ENCODE peak calls at places on chromosomes 16 and 17, in ten cellular contexts. T is SK-N-SH; M is activated T-cell treated with anti-CD3 and anti-CD28 coated beads, Interleukin-2, amount 50 U/mL, for 4 hours; F is activated T-helper 1 cell treated with anti-CD3 and anti-CD28 coated beads, Interleukin-2, amount 50 U/mL, for 16 hours; S is SHP77; G is C1 segment of cervical spinal cord; D is DMS153; H is activated CD4-positive, alpha-beta T cell treated with anti-CD3 and anti-CD28 coated beads for 24 hours; C is activated CD4-positive, alpha-beta memory T cell treated with anti-CD3 and anti-CD28 coated beads, Interleukin-2, amount 10 ng/mL, durations not matched to agents 7 days and 5 days; X is brain pericyte. N is an unnamed sample.

GRCh38 chr17:51857052-51857593 is 301.4 kb downstream of the CA10 start:
- DNase-seq in H (no peak), T (peak), M (no peak), S (peak), G (peak), X (no peak), D (no peak), F (no peak), C (no peak), N (no peak)

GRCh38 chr17:64025732-64026294 is 5.4 kb upstream of the ICAM2 start:
- DNase-seq in H (peak), S (peak), G (no peak), F (peak), T (peak), D (peak), X (no peak), M (peak), C (peak), N (peak)

GRCh38 chr17:62599964-62600657 is 27.4 kb upstream of the MRC2 start:
- DNase-seq in S (no peak), H (no peak), D (no peak), F (no peak), C (no peak), G (no peak), X (no peak), M (no peak), T (no peak), N (no peak)

GRCh38 chr16:67329901-67330300 is 3.3 kb downstream of the LRRC36 start:
- DNase-seq in T (no peak), H (no peak), M (no peak), G (no peak), F (no peak), S (no peak), D (no peak), X (no peak), C (no peak), N (no peak)

GRCh38 chr16:2814757-2815298 is 2.2 kb upstream of the PRSS21 start:
- DNase-seq in S (no peak), D (no peak), T (no peak), H (no peak), C (no peak), M (no peak), F (no peak), X (no peak), G (no peak), N (no peak)

GRCh38 chr17:2232244-2232638 is 71.3 kb downstream of the SMG6 start:
- DNase-seq in F (no peak), D (no peak), G (no peak), M (no peak), C (no peak), S (no peak), T (no peak), H (no peak), X (no peak), N (no peak)

GRCh38 chr16:81646561-81646960 is 132.5 kb upstream of the PLCG2 start:
- DNase-seq in C (no peak), T (no peak), D (no peak), G (no peak), X (no peak), F (no peak), H (no peak), S (no peak), M (no peak), N (no peak)

GRCh38 chr16:3789375-3790067 is 72.2 kb upstream of the TRAP1 start:
- DNase-seq in C (no peak), F (no peak), H (no peak), S (no peak), X (no peak), M (no peak), T (no peak), D (no peak), G (no peak), N (no peak)

GRCh38 chr17:600576-601301 is 113.9 kb downstream of the VPS53 start:
- DNase-seq in T (no peak), G (no peak), X (no peak), S (no peak), D (no peak), F (no peak), H (no peak), C (no peak), M (no peak), N (no peak)

GRCh38 chr17:81509687-81510523 is 2.7 kb downstream of the ACTG1 start:
- DNase-seq in C (no peak), F (no peak), G (no peak), X (no peak), H (no peak), T (no peak), S (no peak), M (no peak), D (no peak), N (no peak)

GRCh38 chr16:9184354-9184690 is 92.9 kb downstream of the HAPSTR1 start:
- DNase-seq in C (no peak), H (no peak), X (no peak), M (no peak), G (no peak), F (no peak), D (no peak), T (no peak), S (no peak), N (no peak)

GRCh38 chr16:81505011-81505660 is 60.5 kb downstream of the CMIP start:
- DNase-seq in H (no peak), G (no peak), X (no peak), M (no peak), D (no peak), C (no peak), F (no peak), T (peak), S (no peak), N (no peak)

GRCh38 chr16:69107311-69107962 is 2.0 kb downstream of the HAS3 start:
- DNase-seq in D (no peak), T (peak), F (no peak), S (no peak), C (no peak), X (no peak), M (no peak), G (no peak), H (no peak), N (no peak)

GRCh38 chr16:57137043-57137442 is 44.7 kb downstream of the CPNE2 start:
- DNase-seq in F (no peak), M (no peak), C (no peak), S (no peak), H (no peak), X (no peak), T (no peak), D (no peak), G (no peak), N (no peak)

GRCh38 chr16:88394426-88394825 is 11.7 kb downstream of the ZNF469 start:
- DNase-seq in X (no peak), G (no peak), H (no peak), D (no peak), C (no peak), M (no peak), F (no peak), S (no peak), T (no peak), N (no peak)

GRCh38 chr17:7910711-7911110 is 5.4 kb downstream of the RNF227 start:
- DNase-seq in D (no peak), S (no peak), T (no peak), M (no peak), G (no peak), C (no peak), F (no peak), H (no peak), X (no peak), N (no peak)

GRCh38 chr16:24013733-24014645 is 178.2 kb downstream of the PRKCB start:
- DNase-seq in D (peak), C (peak), T (no peak), M (peak), F (no peak), G (peak), S (no peak), H (peak), X (no peak), N (peak)

GRCh38 chr17:82493517-82493840 is 26.1 kb upstream of the FOXK2 start:
- DNase-seq in F (no peak), H (no peak), M (no peak), X (no peak), D (no peak), G (peak), C (no peak), T (no peak), S (no peak), N (no peak)

GRCh38 chr16:88599092-88599733 is 29.0 kb downstream of the ZC3H18 start:
- DNase-seq in X (no peak), H (no peak), G (no peak), C (no peak), D (no peak), F (no peak), S (no peak), T (no peak), M (no peak), N (no peak)

GRCh38 chr16:70158261-70158939 is 15.2 kb upstream of the CLEC18C start:
- DNase-seq in H (no peak), T (peak), S (no peak), C (no peak), M (no peak), G (no peak), X (no peak), F (no peak), D (no peak), N (no peak)

GRCh38 chr17:5203908-5204294 is 12.2 kb upstream of the ZNF594 start:
- DNase-seq in G (no peak), D (no peak), H (no peak), C (no peak), F (no peak), M (no peak), S (no peak), T (no peak), X (no peak), N (no peak)

GRCh38 chr16:56558024-56558747 is 6.7 kb upstream of the MT4 start:
- DNase-seq in H (no peak), M (no peak), D (peak), F (no peak), G (peak), C (no peak), T (peak), X (no peak), S (peak), N (peak)

GRCh38 chr17:83198366-83199341 is 119.2 kb downstream of the METRNL start:
- DNase-seq in S (no peak), G (no peak), T (no peak), F (no peak), D (no peak), C (peak), M (no peak), H (no peak), X (no peak), N (peak)

GRCh38 chr17:17761894-17762781 is 74.6 kb downstream of the SREBF1 start:
- DNase-seq in H (no peak), M (no peak), F (no peak), D (no peak), X (no peak), G (no peak), S (no peak), T (no peak), C (no peak), N (no peak)

GRCh38 chr16:79269211-79269863 is 331.2 kb downstream of the MAF start:
- DNase-seq in C (peak), F (no peak), S (no peak), M (peak), D (no peak), H (peak), X (no peak), T (no peak), G (no peak), N (no peak)

GRCh38 chr16:14125030-14125681 is 54.0 kb downstream of the MRTFB start:
- DNase-seq in M (no peak), C (no peak), D (no peak), F (no peak), S (no peak), G (no peak), X (no peak), T (no peak), H (no peak), N (no peak)

GRCh38 chr17:79028496-79029326 is 4.7 kb downstream of the C1QTNF1 start:
- DNase-seq in C (no peak), F (no peak), D (no peak), X (no peak), T (peak), M (no peak), S (no peak), H (no peak), G (no peak), N (peak)

GRCh38 chr16:82059161-82059982 is 24.3 kb downstream of the HSD17B2 start:
- DNase-seq in D (no peak), H (no peak), T (no peak), G (no peak), X (no peak), M (no peak), C (no peak), F (no peak), S (no peak), N (no peak)

GRCh38 chr16:64615647-64616280 is 506.1 kb downstream of the CDH11 start:
- DNase-seq in S (peak), M (no peak), F (no peak), D (no peak), X (peak), T (no peak), H (no peak), C (no peak), G (no peak), N (peak)

GRCh38 chr17:80026359-80027042 is 9.2 kb downstream of the TBC1D16 start:
- DNase-seq in T (no peak), H (no peak), G (peak), X (no peak), C (no peak), D (peak), F (no peak), M (no peak), S (no peak), N (peak)

GRCh38 chr17:58189436-58190146 is 2.9 kb upstream of the EPX start:
- DNase-seq in G (no peak), D (peak), F (no peak), M (no peak), T (peak), X (no peak), S (no peak), H (no peak), C (no peak), N (peak)

GRCh38 chr17:82384051-82384729 is 12.6 kb downstream of the UTS2R start:
- DNase-seq in C (no peak), X (no peak), F (no peak), T (peak), H (no peak), D (no peak), G (no peak), S (peak), M (no peak), N (peak)

GRCh38 chr17:28547623-28548416 is 4.6 kb downstream of the UNC119 start:
- DNase-seq in S (peak), C (peak), M (peak), G (peak), F (peak), H (peak), T (peak), D (peak), X (no peak), N (peak)

GRCh38 chr16:22663389-22664064 is 150.4 kb upstream of the HS3ST2 start:
- DNase-seq in C (no peak), H (no peak), T (peak), D (no peak), F (no peak), M (no peak), X (no peak), S (no peak), G (no peak), N (no peak)

GRCh38 chr17:74182041-74182783 is 21.3 kb upstream of the RPL38 start:
- DNase-seq in G (no peak), T (no peak), M (no peak), X (no peak), C (no peak), D (peak), H (no peak), F (no peak), S (no peak), N (no peak)

GRCh38 chr17:49146620-49147306 is 14.2 kb downstream of the B4GALNT2 start:
- DNase-seq in G (no peak), C (no peak), S (no peak), D (no peak), M (no peak), F (no peak), X (peak), H (no peak), T (no peak), N (peak)

GRCh38 chr16:85983064-85983463 is 84.1 kb downstream of the IRF8 start:
- DNase-seq in M (no peak), H (no peak), X (no peak), T (no peak), D (no peak), G (no peak), S (no peak), C (no peak), F (no peak), N (no peak)

GRCh38 chr16:78686601-78687000 is 587.1 kb downstream of the WWOX start:
- DNase-seq in G (no peak), C (no peak), D (no peak), X (no peak), F (no peak), M (no peak), T (no peak), H (no peak), S (no peak), N (no peak)

GRCh38 chr17:81429813-81430510 is 34.7 kb downstream of the BAHCC1 start:
- DNase-seq in C (no peak), T (peak), D (no peak), G (peak), M (no peak), F (no peak), S (peak), H (no peak), X (peak), N (peak)